ENCODE peak calls at places on chromosomes 6 and 20, in five cellular contexts. G is right atrium auricular region; L is effector memory CD4-positive, alpha-beta T cell; Q is epithelial cell of esophagus; A is T-helper 2 cell. T is an unnamed sample.

GRCh38 chr20:21520702-21521595 is 7.1 kb upstream of the NKX2-2 start:
- DNase-seq in L (no peak), G (no peak), A (no peak), Q (peak), T (no peak)

GRCh38 chr20:13222319-13222716 is 1.2 kb downstream of the ISM1 start:
- DNase-seq in L (no peak), Q (no peak), G (no peak), A (no peak), T (no peak)

GRCh38 chr6:139291813-139292619 is at the start of gene TXLNB:
- DNase-seq in Q (peak), A (peak), L (peak), G (peak), T (no peak)

GRCh38 chr6:21441386-21441785 is 152.2 kb upstream of the SOX4 start:
- DNase-seq in L (no peak), A (no peak), G (no peak), Q (peak), T (no peak)

GRCh38 chr20:32674362-32674789 is 635 bp upstream of the C20orf203 start:
- DNase-seq in G (no peak), A (peak), L (peak), Q (peak), T (peak)

GRCh38 chr6:15344831-15345230 is 99.0 kb downstream of the JARID2 start:
- DNase-seq in Q (no peak), A (no peak), G (no peak), L (no peak), T (no peak)

GRCh38 chr20:3174442-3175263 is 1.3 kb upstream of the LZTS3 start:
- DNase-seq in G (no peak), L (no peak), A (no peak), Q (peak), T (no peak)

GRCh38 chr6:106511274-106512047 is 117.8 kb downstream of the RTN4IP1 start:
- DNase-seq in Q (peak), A (no peak), L (peak), G (no peak), T (peak)

GRCh38 chr20:10179574-10180298 is 38.9 kb upstream of the SNAP25 start:
- DNase-seq in G (no peak), L (no peak), Q (peak), A (no peak), T (peak)

GRCh38 chr6:167546611-167547327 is 221.9 kb downstream of the TTLL2 start:
- DNase-seq in Q (no peak), L (no peak), A (no peak), G (no peak), T (peak)

GRCh38 chr6:135703621-135704020 is 147.9 kb upstream of the PDE7B start:
- DNase-seq in G (no peak), L (no peak), A (no peak), Q (no peak), T (no peak)

GRCh38 chr6:163243691-163244505 is 170.6 kb upstream of the QKI start:
- DNase-seq in Q (no peak), A (no peak), L (no peak), G (no peak), T (no peak)

GRCh38 chr6:3748208-3748701 is 3.3 kb downstream of the PXDC1 start:
- DNase-seq in G (peak), L (no peak), A (no peak), Q (peak), T (peak)

GRCh38 chr20:44495802-44496481 is 20.3 kb downstream of the TTPAL start:
- DNase-seq in G (no peak), A (no peak), L (no peak), Q (peak), T (no peak)

GRCh38 chr6:89058627-89059026 is 21.9 kb upstream of the PNRC1 start:
- DNase-seq in G (no peak), L (no peak), Q (no peak), A (no peak), T (no peak)

GRCh38 chr6:136889271-136890193 is 32.6 kb upstream of the SLC35D3 start:
- DNase-seq in L (no peak), A (no peak), G (no peak), Q (no peak), T (no peak)

GRCh38 chr6:116475151-116475550 is 14.0 kb downstream of the CALHM6 start:
- DNase-seq in G (no peak), L (no peak), A (no peak), Q (no peak), T (no peak)

GRCh38 chr20:22805219-22805618 is 220.8 kb upstream of the FOXA2 start:
- DNase-seq in A (no peak), L (no peak), G (peak), Q (peak), T (peak)

GRCh38 chr6:8983202-8983688 is 547.9 kb upstream of the SLC35B3 start:
- DNase-seq in Q (peak), A (no peak), L (no peak), G (peak), T (peak)

GRCh38 chr6:129893513-129894098 is 32.5 kb upstream of the TMEM244 start:
- DNase-seq in L (no peak), A (no peak), Q (peak), G (no peak), T (peak)

GRCh38 chr20:40471261-40471629 is 217.8 kb downstream of the MAFB start:
- DNase-seq in Q (peak), L (no peak), A (no peak), G (no peak), T (peak)

GRCh38 chr6:157099912-157100593 is 223.3 kb downstream of the TMEM242 start:
- DNase-seq in G (no peak), A (no peak), Q (no peak), L (no peak), T (no peak)

GRCh38 chr6:44740566-44741120 is 353.1 kb downstream of the CDC5L start:
- DNase-seq in G (no peak), L (no peak), A (no peak), Q (no peak), T (no peak)

GRCh38 chr20:21019831-21020655 is 86.1 kb downstream of the LINC00237 start:
- DNase-seq in G (no peak), A (no peak), Q (no peak), L (no peak), T (no peak)

GRCh38 chr6:2976571-2977085 is 5.3 kb upstream of the SERPINB6 start:
- DNase-seq in L (no peak), G (no peak), A (no peak), Q (peak), T (no peak)

GRCh38 chr20:20837574-20838021 is 125.2 kb upstream of the RALGAPA2 start:
- DNase-seq in Q (peak), A (no peak), G (peak), L (no peak), T (peak)

GRCh38 chr6:11532097-11532496 is 5.5 kb upstream of the TMEM170B start:
- DNase-seq in L (no peak), G (no peak), Q (no peak), A (no peak), T (no peak)

GRCh38 chr6:136345145-136345544 is 55.5 kb upstream of the BCLAF1 start:
- DNase-seq in G (no peak), A (no peak), Q (no peak), L (no peak), T (no peak)

GRCh38 chr20:21360686-21361085 is 36.6 kb downstream of the NKX2-4 start:
- DNase-seq in A (no peak), G (no peak), L (no peak), Q (peak), T (no peak)

GRCh38 chr20:35820715-35821114 is 48.9 kb downstream of the PHF20 start:
- DNase-seq in A (no peak), G (no peak), L (no peak), Q (peak), T (no peak)

GRCh38 chr20:59823456-59823855 is 110.0 kb downstream of the SYCP2 start:
- DNase-seq in L (no peak), Q (no peak), A (no peak), G (no peak), T (no peak)

GRCh38 chr20:2756056-2756611 is 44.3 kb downstream of the CPXM1 start:
- DNase-seq in G (no peak), Q (peak), A (no peak), L (no peak), T (peak)

GRCh38 chr6:47700051-47700450 is 1.7 kb downstream of the ADGRF4 start:
- DNase-seq in L (no peak), G (no peak), A (no peak), Q (peak), T (peak)

GRCh38 chr6:167687035-167687720 is 139.5 kb upstream of the AFDN start:
- DNase-seq in A (no peak), Q (no peak), L (no peak), G (no peak), T (no peak)

GRCh38 chr20:47238780-47239769 is 117.4 kb downstream of the ZMYND8 start:
- DNase-seq in L (no peak), A (no peak), Q (no peak), G (no peak), T (no peak)

GRCh38 chr6:103854059-103854458 is 1005.7 kb downstream of the HACE1 start:
- DNase-seq in A (no peak), Q (no peak), G (no peak), L (no peak), T (no peak)

GRCh38 chr20:38196592-38196991 is 31.5 kb upstream of the TGM2 start:
- DNase-seq in A (no peak), L (no peak), G (peak), Q (peak), T (no peak)